ENCODE peak calls at places on chromosomes 2 and 18, in nine cellular contexts. One of them, this sample, is unnamed.

GRCh38 chr18:58991127-58991798 is 126.6 kb downstream of the ZNF532 start:
- DNase-seq in EL: peak; percentile 28
- DNase-seq in putamen: peak; percentile 58
- DNase-seq in thyroid gland: no peak
- DNase-seq in DMS53: peak; percentile 33
- DNase-seq in H9: no peak
- DNase-seq in cardiac muscle cell: no peak
- DNase-seq in RKO: no peak
- DNase-seq in stimulated activated CD8-positive, alpha-beta memory T cell treated with anti-CD3 and anti-CD28 coated beads, Interleukin-2, amount 100 ng/mL, for 1 hour: no peak
- DNase-seq in this sample: no peak

GRCh38 chr2:241014224-241014623 is 15.8 kb downstream of the SNED1 start:
- DNase-seq in cardiac muscle cell: no peak
- DNase-seq in stimulated activated CD8-positive, alpha-beta memory T cell treated with anti-CD3 and anti-CD28 coated beads, Interleukin-2, amount 100 ng/mL, for 1 hour: no peak
- DNase-seq in putamen: no peak
- DNase-seq in RKO: no peak
- DNase-seq in H9: no peak
- DNase-seq in DMS53: no peak
- DNase-seq in thyroid gland: no peak
- DNase-seq in EL: no peak
- DNase-seq in this sample: no peak

GRCh38 chr2:36253086-36253485 is 102.5 kb upstream of the CRIM1 start:
- DNase-seq in cardiac muscle cell: no peak
- DNase-seq in thyroid gland: no peak
- DNase-seq in stimulated activated CD8-positive, alpha-beta memory T cell treated with anti-CD3 and anti-CD28 coated beads, Interleukin-2, amount 100 ng/mL, for 1 hour: no peak
- DNase-seq in EL: no peak
- DNase-seq in RKO: no peak
- DNase-seq in H9: no peak
- DNase-seq in DMS53: no peak
- DNase-seq in putamen: no peak
- DNase-seq in this sample: no peak

GRCh38 chr18:48358868-48359267 is 50.3 kb downstream of the ZBTB7C start:
- DNase-seq in EL: no peak
- DNase-seq in DMS53: no peak
- DNase-seq in cardiac muscle cell: no peak
- DNase-seq in thyroid gland: no peak
- DNase-seq in RKO: no peak
- DNase-seq in stimulated activated CD8-positive, alpha-beta memory T cell treated with anti-CD3 and anti-CD28 coated beads, Interleukin-2, amount 100 ng/mL, for 1 hour: no peak
- DNase-seq in H9: peak; percentile 4
- DNase-seq in putamen: no peak
- DNase-seq in this sample: no peak

GRCh38 chr2:115294999-115295398 is 852.6 kb downstream of the DPP10 start:
- DNase-seq in H9: no peak
- DNase-seq in thyroid gland: no peak
- DNase-seq in RKO: peak; percentile 5
- DNase-seq in EL: no peak
- DNase-seq in cardiac muscle cell: no peak
- DNase-seq in putamen: no peak
- DNase-seq in DMS53: no peak
- DNase-seq in stimulated activated CD8-positive, alpha-beta memory T cell treated with anti-CD3 and anti-CD28 coated beads, Interleukin-2, amount 100 ng/mL, for 1 hour: no peak
- DNase-seq in this sample: no peak

GRCh38 chr2:54665436-54665856 is 58.0 kb upstream of the EML6 start:
- DNase-seq in H9: peak; percentile 73
- DNase-seq in thyroid gland: peak; percentile 47
- DNase-seq in putamen: no peak
- DNase-seq in RKO: peak; percentile 48
- DNase-seq in DMS53: peak; percentile 72
- DNase-seq in cardiac muscle cell: peak; percentile 69
- DNase-seq in EL: peak; percentile 57
- DNase-seq in stimulated activated CD8-positive, alpha-beta memory T cell treated with anti-CD3 and anti-CD28 coated beads, Interleukin-2, amount 100 ng/mL, for 1 hour: no peak
- DNase-seq in this sample: no peak

GRCh38 chr18:21453512-21453862 is 147.0 kb downstream of the ESCO1 start:
- DNase-seq in RKO: no peak
- DNase-seq in stimulated activated CD8-positive, alpha-beta memory T cell treated with anti-CD3 and anti-CD28 coated beads, Interleukin-2, amount 100 ng/mL, for 1 hour: no peak
- DNase-seq in DMS53: no peak
- DNase-seq in EL: no peak
- DNase-seq in cardiac muscle cell: no peak
- DNase-seq in H9: no peak
- DNase-seq in thyroid gland: no peak
- DNase-seq in putamen: no peak
- DNase-seq in this sample: peak; percentile 74

GRCh38 chr2:183037660-183038340 is 457 bp downstream of the NCKAP1 start:
- DNase-seq in H9: no peak
- DNase-seq in thyroid gland: no peak
- DNase-seq in RKO: peak; percentile 46
- DNase-seq in stimulated activated CD8-positive, alpha-beta memory T cell treated with anti-CD3 and anti-CD28 coated beads, Interleukin-2, amount 100 ng/mL, for 1 hour: no peak
- DNase-seq in DMS53: peak; percentile 95
- DNase-seq in EL: peak; percentile 40
- DNase-seq in putamen: peak; percentile 57
- DNase-seq in cardiac muscle cell: peak; percentile 75
- DNase-seq in this sample: peak; percentile 61

GRCh38 chr2:113175101-113175628 is 1.4 kb downstream of the PSD4 start:
- DNase-seq in RKO: no peak
- DNase-seq in cardiac muscle cell: no peak
- DNase-seq in H9: no peak
- DNase-seq in putamen: no peak
- DNase-seq in EL: no peak
- DNase-seq in DMS53: no peak
- DNase-seq in thyroid gland: no peak
- DNase-seq in stimulated activated CD8-positive, alpha-beta memory T cell treated with anti-CD3 and anti-CD28 coated beads, Interleukin-2, amount 100 ng/mL, for 1 hour: peak; percentile 46
- DNase-seq in this sample: no peak

GRCh38 chr2:238494573-238494961 is 67.8 kb downstream of the ASB1 start:
- DNase-seq in cardiac muscle cell: no peak
- DNase-seq in EL: no peak
- DNase-seq in H9: peak; percentile 22
- DNase-seq in RKO: no peak
- DNase-seq in stimulated activated CD8-positive, alpha-beta memory T cell treated with anti-CD3 and anti-CD28 coated beads, Interleukin-2, amount 100 ng/mL, for 1 hour: no peak
- DNase-seq in DMS53: no peak
- DNase-seq in putamen: no peak
- DNase-seq in thyroid gland: no peak
- DNase-seq in this sample: no peak

GRCh38 chr2:23414876-23415275 is 29.9 kb downstream of the KLHL29 start:
- DNase-seq in putamen: no peak
- DNase-seq in thyroid gland: no peak
- DNase-seq in DMS53: peak; percentile 24
- DNase-seq in H9: peak; percentile 80
- DNase-seq in EL: peak; percentile 73
- DNase-seq in RKO: peak; percentile 46
- DNase-seq in stimulated activated CD8-positive, alpha-beta memory T cell treated with anti-CD3 and anti-CD28 coated beads, Interleukin-2, amount 100 ng/mL, for 1 hour: no peak
- DNase-seq in cardiac muscle cell: no peak
- DNase-seq in this sample: no peak

GRCh38 chr18:54957987-54958386 is 1.3 kb downstream of the CCDC68 start:
- DNase-seq in RKO: no peak
- DNase-seq in stimulated activated CD8-positive, alpha-beta memory T cell treated with anti-CD3 and anti-CD28 coated beads, Interleukin-2, amount 100 ng/mL, for 1 hour: no peak
- DNase-seq in EL: no peak
- DNase-seq in H9: no peak
- DNase-seq in thyroid gland: peak; percentile 7
- DNase-seq in DMS53: no peak
- DNase-seq in putamen: no peak
- DNase-seq in cardiac muscle cell: no peak
- DNase-seq in this sample: no peak

GRCh38 chr2:24871852-24872323 is 48.1 kb downstream of the ADCY3 start:
- DNase-seq in cardiac muscle cell: peak; percentile 17
- DNase-seq in H9: no peak
- DNase-seq in stimulated activated CD8-positive, alpha-beta memory T cell treated with anti-CD3 and anti-CD28 coated beads, Interleukin-2, amount 100 ng/mL, for 1 hour: no peak
- DNase-seq in DMS53: no peak
- DNase-seq in RKO: no peak
- DNase-seq in EL: no peak
- DNase-seq in thyroid gland: no peak
- DNase-seq in putamen: no peak
- DNase-seq in this sample: no peak

GRCh38 chr2:70958759-70959158 is 19.7 kb upstream of the ANKRD53 start:
- DNase-seq in putamen: no peak
- DNase-seq in thyroid gland: no peak
- DNase-seq in RKO: no peak
- DNase-seq in cardiac muscle cell: no peak
- DNase-seq in EL: no peak
- DNase-seq in DMS53: no peak
- DNase-seq in H9: peak; percentile 10
- DNase-seq in stimulated activated CD8-positive, alpha-beta memory T cell treated with anti-CD3 and anti-CD28 coated beads, Interleukin-2, amount 100 ng/mL, for 1 hour: no peak
- DNase-seq in this sample: no peak

GRCh38 chr2:53473236-53473635 is 294.4 kb upstream of the CHAC2 start:
- DNase-seq in RKO: peak; percentile 16
- DNase-seq in putamen: no peak
- DNase-seq in cardiac muscle cell: peak; percentile 47
- DNase-seq in thyroid gland: peak; percentile 12
- DNase-seq in EL: no peak
- DNase-seq in stimulated activated CD8-positive, alpha-beta memory T cell treated with anti-CD3 and anti-CD28 coated beads, Interleukin-2, amount 100 ng/mL, for 1 hour: no peak
- DNase-seq in H9: peak; percentile 45
- DNase-seq in DMS53: peak; percentile 89
- DNase-seq in this sample: no peak

GRCh38 chr2:70793450-70793849 is 3.0 kb upstream of the FIGLA start:
- DNase-seq in DMS53: no peak
- DNase-seq in RKO: no peak
- DNase-seq in thyroid gland: no peak
- DNase-seq in EL: no peak
- DNase-seq in cardiac muscle cell: no peak
- DNase-seq in stimulated activated CD8-positive, alpha-beta memory T cell treated with anti-CD3 and anti-CD28 coated beads, Interleukin-2, amount 100 ng/mL, for 1 hour: no peak
- DNase-seq in putamen: no peak
- DNase-seq in H9: no peak
- DNase-seq in this sample: no peak

GRCh38 chr2:238136820-238137537 is 1.5 kb upstream of the KLHL30 start:
- DNase-seq in stimulated activated CD8-positive, alpha-beta memory T cell treated with anti-CD3 and anti-CD28 coated beads, Interleukin-2, amount 100 ng/mL, for 1 hour: no peak
- DNase-seq in thyroid gland: no peak
- DNase-seq in EL: peak; percentile 67
- DNase-seq in H9: no peak
- DNase-seq in DMS53: peak; percentile 70
- DNase-seq in cardiac muscle cell: no peak
- DNase-seq in putamen: no peak
- DNase-seq in RKO: no peak
- DNase-seq in this sample: peak; percentile 86

GRCh38 chr2:235098273-235098672 is 146.5 kb downstream of the SH3BP4 start:
- DNase-seq in EL: no peak
- DNase-seq in cardiac muscle cell: no peak
- DNase-seq in putamen: no peak
- DNase-seq in thyroid gland: no peak
- DNase-seq in H9: no peak
- DNase-seq in RKO: no peak
- DNase-seq in stimulated activated CD8-positive, alpha-beta memory T cell treated with anti-CD3 and anti-CD28 coated beads, Interleukin-2, amount 100 ng/mL, for 1 hour: no peak
- DNase-seq in DMS53: peak; percentile 82
- DNase-seq in this sample: no peak

GRCh38 chr2:149313512-149313972 is 16.8 kb upstream of the LYPD6 start:
- DNase-seq in EL: peak; percentile 57
- DNase-seq in RKO: peak; percentile 45
- DNase-seq in putamen: no peak
- DNase-seq in cardiac muscle cell: peak; percentile 54
- DNase-seq in H9: peak; percentile 72
- DNase-seq in thyroid gland: peak; percentile 37
- DNase-seq in stimulated activated CD8-positive, alpha-beta memory T cell treated with anti-CD3 and anti-CD28 coated beads, Interleukin-2, amount 100 ng/mL, for 1 hour: no peak
- DNase-seq in DMS53: peak; percentile 61
- DNase-seq in this sample: no peak

GRCh38 chr2:70888389-70888924 is 47.2 kb upstream of the ATP6V1B1 start:
- DNase-seq in EL: no peak
- DNase-seq in RKO: no peak
- DNase-seq in stimulated activated CD8-positive, alpha-beta memory T cell treated with anti-CD3 and anti-CD28 coated beads, Interleukin-2, amount 100 ng/mL, for 1 hour: no peak
- DNase-seq in putamen: no peak
- DNase-seq in DMS53: peak; percentile 73
- DNase-seq in thyroid gland: no peak
- DNase-seq in H9: no peak
- DNase-seq in cardiac muscle cell: no peak
- DNase-seq in this sample: no peak

GRCh38 chr2:46241344-46241743 is 55.9 kb upstream of the EPAS1 start:
- DNase-seq in RKO: peak; percentile 53
- DNase-seq in thyroid gland: no peak
- DNase-seq in stimulated activated CD8-positive, alpha-beta memory T cell treated with anti-CD3 and anti-CD28 coated beads, Interleukin-2, amount 100 ng/mL, for 1 hour: no peak
- DNase-seq in cardiac muscle cell: no peak
- DNase-seq in EL: peak; percentile 49
- DNase-seq in DMS53: peak; percentile 92
- DNase-seq in putamen: no peak
- DNase-seq in H9: no peak
- DNase-seq in this sample: no peak

GRCh38 chr2:11090158-11090557 is 65.1 kb upstream of the SLC66A3 start:
- DNase-seq in thyroid gland: no peak
- DNase-seq in H9: no peak
- DNase-seq in putamen: no peak
- DNase-seq in EL: no peak
- DNase-seq in cardiac muscle cell: no peak
- DNase-seq in stimulated activated CD8-positive, alpha-beta memory T cell treated with anti-CD3 and anti-CD28 coated beads, Interleukin-2, amount 100 ng/mL, for 1 hour: no peak
- DNase-seq in RKO: no peak
- DNase-seq in DMS53: no peak
- DNase-seq in this sample: no peak

GRCh38 chr2:80525152-80525551 is 220.6 kb upstream of the LRRTM1 start:
- DNase-seq in H9: no peak
- DNase-seq in cardiac muscle cell: no peak
- DNase-seq in stimulated activated CD8-positive, alpha-beta memory T cell treated with anti-CD3 and anti-CD28 coated beads, Interleukin-2, amount 100 ng/mL, for 1 hour: no peak
- DNase-seq in EL: no peak
- DNase-seq in thyroid gland: no peak
- DNase-seq in RKO: no peak
- DNase-seq in putamen: no peak
- DNase-seq in DMS53: no peak
- DNase-seq in this sample: no peak

GRCh38 chr2:100833330-100833729 is 13.4 kb downstream of the NPAS2 start:
- DNase-seq in DMS53: no peak
- DNase-seq in cardiac muscle cell: no peak
- DNase-seq in H9: no peak
- DNase-seq in EL: no peak
- DNase-seq in thyroid gland: peak; percentile 62
- DNase-seq in stimulated activated CD8-positive, alpha-beta memory T cell treated with anti-CD3 and anti-CD28 coated beads, Interleukin-2, amount 100 ng/mL, for 1 hour: no peak
- DNase-seq in RKO: no peak
- DNase-seq in putamen: no peak
- DNase-seq in this sample: no peak

GRCh38 chr18:3816601-3817363 is 366.8 kb downstream of the TGIF1 start:
- DNase-seq in cardiac muscle cell: no peak
- DNase-seq in DMS53: peak; percentile 73
- DNase-seq in H9: no peak
- DNase-seq in stimulated activated CD8-positive, alpha-beta memory T cell treated with anti-CD3 and anti-CD28 coated beads, Interleukin-2, amount 100 ng/mL, for 1 hour: no peak
- DNase-seq in putamen: no peak
- DNase-seq in thyroid gland: no peak
- DNase-seq in RKO: peak; percentile 84
- DNase-seq in EL: peak; percentile 96
- DNase-seq in this sample: no peak

GRCh38 chr2:224847961-224848850 is 132.0 kb upstream of the CCDC195 start:
- DNase-seq in DMS53: peak; percentile 1
- DNase-seq in putamen: peak; percentile 28
- DNase-seq in thyroid gland: peak; percentile 25
- DNase-seq in cardiac muscle cell: peak; percentile 56
- DNase-seq in EL: peak; percentile 84
- DNase-seq in stimulated activated CD8-positive, alpha-beta memory T cell treated with anti-CD3 and anti-CD28 coated beads, Interleukin-2, amount 100 ng/mL, for 1 hour: no peak
- DNase-seq in H9: no peak
- DNase-seq in RKO: peak; percentile 30
- DNase-seq in this sample: no peak

GRCh38 chr2:158661231-158661630 is 133.9 kb upstream of the DAPL1 start:
- DNase-seq in RKO: no peak
- DNase-seq in cardiac muscle cell: no peak
- DNase-seq in DMS53: no peak
- DNase-seq in thyroid gland: no peak
- DNase-seq in H9: no peak
- DNase-seq in EL: no peak
- DNase-seq in stimulated activated CD8-positive, alpha-beta memory T cell treated with anti-CD3 and anti-CD28 coated beads, Interleukin-2, amount 100 ng/mL, for 1 hour: no peak
- DNase-seq in putamen: no peak
- DNase-seq in this sample: no peak

GRCh38 chr2:240384711-240385450 is 50.6 kb upstream of the GPC1 start:
- DNase-seq in DMS53: no peak
- DNase-seq in putamen: no peak
- DNase-seq in thyroid gland: no peak
- DNase-seq in EL: no peak
- DNase-seq in stimulated activated CD8-positive, alpha-beta memory T cell treated with anti-CD3 and anti-CD28 coated beads, Interleukin-2, amount 100 ng/mL, for 1 hour: no peak
- DNase-seq in cardiac muscle cell: no peak
- DNase-seq in RKO: no peak
- DNase-seq in H9: no peak
- DNase-seq in this sample: peak; percentile 31

GRCh38 chr2:140835079-140835478 is 1295.7 kb downstream of the LRP1B start:
- DNase-seq in stimulated activated CD8-positive, alpha-beta memory T cell treated with anti-CD3 and anti-CD28 coated beads, Interleukin-2, amount 100 ng/mL, for 1 hour: no peak
- DNase-seq in DMS53: no peak
- DNase-seq in cardiac muscle cell: no peak
- DNase-seq in putamen: no peak
- DNase-seq in RKO: no peak
- DNase-seq in EL: no peak
- DNase-seq in H9: no peak
- DNase-seq in thyroid gland: no peak
- DNase-seq in this sample: no peak

GRCh38 chr2:96305091-96305978 is at the start of gene SNRNP200:
- DNase-seq in RKO: peak; percentile 93
- DNase-seq in thyroid gland: peak; percentile 84
- DNase-seq in stimulated activated CD8-positive, alpha-beta memory T cell treated with anti-CD3 and anti-CD28 coated beads, Interleukin-2, amount 100 ng/mL, for 1 hour: peak; percentile 73
- DNase-seq in H9: peak; percentile 86
- DNase-seq in DMS53: peak; percentile 98
- DNase-seq in putamen: peak; percentile 88
- DNase-seq in EL: peak; percentile 88
- DNase-seq in cardiac muscle cell: peak; percentile 91
- DNase-seq in this sample: peak; percentile 88

GRCh38 chr2:174597347-174598047 is at the start of gene WIPF1:
- DNase-seq in putamen: no peak
- DNase-seq in thyroid gland: no peak
- DNase-seq in DMS53: no peak
- DNase-seq in H9: no peak
- DNase-seq in EL: peak; percentile 76
- DNase-seq in stimulated activated CD8-positive, alpha-beta memory T cell treated with anti-CD3 and anti-CD28 coated beads, Interleukin-2, amount 100 ng/mL, for 1 hour: no peak
- DNase-seq in cardiac muscle cell: no peak
- DNase-seq in RKO: peak; percentile 46
- DNase-seq in this sample: no peak

This sample was measured in right lobe of liver.